ENCODE peak calls at places on chromosomes 13 and 19, in six cellular contexts. A is EL; O is NCI-H2029; Z is stimulated activated CD8-positive, alpha-beta memory T cell treated with anti-CD3 and anti-CD28 coated beads, Interleukin-7, amount 100 ng/mL, for 1 hour; T is stimulated activated CD4-positive, alpha-beta T cell treated with anti-CD3 and anti-CD28 coated beads, Interleukin-15, amount 100 ng/mL, for 1 hour; M is neural crest cell. H is an unnamed sample.

GRCh38 chr19:36113425-36113824 is 1.2 kb downstream of the POLR2I start:
- DNase-seq in M (no peak), A (no peak), O (no peak), Z (no peak), T (no peak), H (no peak)

GRCh38 chr19:27972291-27973040 is 1240.5 kb downstream of the UQCRFS1 start:
- DNase-seq in Z (no peak), A (peak; percentile 49), M (no peak), O (peak; percentile 28), T (no peak), H (no peak)

GRCh38 chr13:87087741-87088140 is 583.4 kb upstream of the SLITRK5 start:
- DNase-seq in O (no peak), A (no peak), M (no peak), T (no peak), Z (no peak), H (no peak)

GRCh38 chr13:36362251-36362650 is 16.1 kb upstream of the SPART start:
- DNase-seq in M (no peak), A (peak; percentile 53), T (no peak), O (no peak), Z (no peak), H (no peak)

GRCh38 chr19:40604647-40605200 is 3.6 kb downstream of the LTBP4 start:
- DNase-seq in M (no peak), Z (no peak), O (peak; percentile 21), A (no peak), T (no peak), H (no peak)

GRCh38 chr13:23570099-23570926 is at the start of gene TNFRSF19:
- DNase-seq in A (peak; percentile 77), Z (no peak), M (peak; percentile 57), T (no peak), O (no peak), H (no peak)

GRCh38 chr13:20609145-20609544 is 42.2 kb downstream of the IFT88 start:
- DNase-seq in O (no peak), A (peak; percentile 74), M (no peak), Z (no peak), T (no peak), H (no peak)

GRCh38 chr19:5978606-5979552 is 939 bp upstream of the RANBP3 start:
- DNase-seq in Z (no peak), M (no peak), O (no peak), A (no peak), T (no peak), H (no peak)

GRCh38 chr19:52200044-52200443 is 10.2 kb downstream of the PPP2R1A start:
- DNase-seq in O (no peak), M (no peak), T (no peak), Z (no peak), A (peak; percentile 74), H (peak; percentile 48)

GRCh38 chr19:49896863-49897621 is at the start of gene IL4I1:
- DNase-seq in Z (peak; percentile 20), M (no peak), T (peak; percentile 37), A (peak; percentile 34), O (no peak), H (no peak)

GRCh38 chr13:109859898-109860297 is 73.5 kb upstream of the IRS2 start:
- DNase-seq in T (no peak), A (no peak), Z (no peak), M (no peak), O (no peak), H (no peak)

GRCh38 chr19:45823182-45823581 is 8.1 kb upstream of the RSPH6A start:
- DNase-seq in O (no peak), M (no peak), Z (no peak), T (no peak), A (no peak), H (no peak)

GRCh38 chr13:33686772-33687480 is 131.0 kb upstream of the RFC3 start:
- DNase-seq in Z (no peak), O (no peak), T (no peak), A (no peak), M (no peak), H (no peak)

GRCh38 chr19:53037101-53038097 is 7.1 kb upstream of the ERVV-2 start:
- DNase-seq in M (peak; percentile 20), A (peak; percentile 54), T (no peak), Z (no peak), O (no peak), H (no peak)

GRCh38 chr13:95447766-95448165 is 104.8 kb upstream of the CLDN10 start:
- DNase-seq in M (no peak), T (no peak), A (no peak), O (no peak), Z (no peak), H (no peak)

GRCh38 chr19:7516878-7517277 is 975 bp downstream of the ZNF358 start:
- DNase-seq in A (no peak), O (no peak), Z (no peak), T (no peak), M (no peak), H (no peak)

GRCh38 chr19:51681286-51681956 is 11.7 kb upstream of the SPACA6 start:
- DNase-seq in M (no peak), O (no peak), A (no peak), T (no peak), Z (no peak), H (no peak)

GRCh38 chr13:50421457-50422130 is 406.4 kb downstream of the KCNRG start:
- DNase-seq in O (peak; percentile 6), Z (no peak), M (no peak), T (no peak), A (peak; percentile 38), H (no peak)

GRCh38 chr19:1285737-1286360 is at the start of gene EFNA2:
- DNase-seq in M (no peak), T (no peak), O (no peak), A (no peak), Z (no peak), H (no peak)

GRCh38 chr19:15991602-15992001 is 42.8 kb downstream of the OR10H4 start:
- DNase-seq in Z (no peak), A (no peak), M (no peak), O (no peak), T (no peak), H (no peak)

GRCh38 chr13:114029866-114030625 is 56.2 kb upstream of the C13orf46 start:
- DNase-seq in M (no peak), Z (no peak), A (no peak), T (no peak), O (no peak), H (no peak)

GRCh38 chr19:38229585-38230073 is 5.6 kb upstream of the DPF1 start:
- DNase-seq in O (peak; percentile 47), T (peak; percentile 52), A (peak; percentile 91), Z (no peak), M (peak; percentile 76), H (peak; percentile 69)

GRCh38 chr13:79779761-79780160 is 298.8 kb downstream of the NDFIP2 start:
- DNase-seq in A (peak; percentile 11), Z (no peak), T (no peak), O (no peak), M (no peak), H (peak; percentile 64)

GRCh38 chr19:10872551-10873107 is 1.3 kb downstream of the CARM1 start:
- DNase-seq in A (peak; percentile 36), T (peak; percentile 23), O (no peak), M (no peak), Z (no peak), H (no peak)

GRCh38 chr13:30346789-30347167 is 39.4 kb upstream of the KATNAL1 start:
- DNase-seq in O (no peak), Z (no peak), M (no peak), A (no peak), T (no peak), H (no peak)

GRCh38 chr13:89486065-89486464 is 1814.9 kb downstream of the SLITRK5 start:
- DNase-seq in T (no peak), O (no peak), A (no peak), M (no peak), Z (no peak), H (no peak)

GRCh38 chr19:30512748-30513389 is 140.7 kb downstream of the ZNF536 start:
- DNase-seq in T (no peak), Z (no peak), A (no peak), M (no peak), O (no peak), H (no peak)

GRCh38 chr13:46797468-46798237 is 692 bp upstream of the ESD start:
- DNase-seq in T (no peak), A (no peak), M (no peak), Z (no peak), O (no peak), H (no peak)

GRCh38 chr19:13068064-13068807 is 34.4 kb downstream of the LYL1 start:
- DNase-seq in M (no peak), O (no peak), T (no peak), A (no peak), Z (no peak), H (no peak)

GRCh38 chr19:46081928-46082727 is 41.3 kb upstream of the IGFL4 start:
- DNase-seq in O (peak; percentile 69), A (peak; percentile 62), T (no peak), M (peak; percentile 16), Z (no peak), H (no peak)

GRCh38 chr19:43306097-43306496 is 36.8 kb upstream of the PSG9 start:
- DNase-seq in Z (no peak), A (peak; percentile 68), M (no peak), T (no peak), O (no peak), H (no peak)

GRCh38 chr13:19604306-19604705 is 29.2 kb upstream of the MPHOSPH8 start:
- DNase-seq in O (no peak), T (no peak), M (no peak), A (no peak), Z (no peak), H (no peak)

GRCh38 chr19:40395956-40396355 is 6.0 kb upstream of the HIPK4 start:
- DNase-seq in M (no peak), O (no peak), Z (no peak), T (no peak), A (no peak), H (no peak)

GRCh38 chr19:35732540-35733179 is 9.6 kb downstream of the IGFLR1 start:
- DNase-seq in A (no peak), M (no peak), O (no peak), T (no peak), Z (no peak), H (no peak)

GRCh38 chr19:2087621-2088100 is 8.5 kb downstream of the MOB3A start:
- DNase-seq in Z (no peak), O (no peak), T (no peak), A (no peak), M (no peak), H (peak; percentile 65)

GRCh38 chr13:72463561-72463960 is 263.9 kb downstream of the MZT1 start:
- DNase-seq in A (no peak), T (no peak), O (no peak), Z (no peak), M (no peak), H (no peak)

GRCh38 chr19:39411832-39412099 is 703 bp upstream of the PLEKHG2 start:
- DNase-seq in M (peak; percentile 85), Z (no peak), O (peak; percentile 87), A (peak; percentile 93), T (peak; percentile 82), H (peak; percentile 89)

GRCh38 chr19:19224852-19225494 is 13.2 kb downstream of the NCAN start:
- DNase-seq in Z (peak; percentile 41), O (peak; percentile 82), M (peak; percentile 65), A (peak; percentile 77), T (peak; percentile 56), H (peak; percentile 60)

GRCh38 chr13:30847697-30848307 is 58.3 kb upstream of the MEDAG start:
- DNase-seq in T (no peak), A (peak; percentile 96), Z (no peak), M (no peak), O (no peak), H (no peak)

H was measured in psoas muscle.